ENCODE peak calls at places on chromosomes 7 and 10, in seven cellular contexts. One of them, this sample, is unnamed.

GRCh38 chr7:140674899-140675701 is 2.4 kb downstream of the ADCK2 start:
- DNase-seq in fibroblast of the aortic adventitia: peak
- DNase-seq in transverse colon: peak
- DNase-seq in A549: peak
- DNase-seq in AG09319: peak
- DNase-seq in vagina: no peak
- DNase-seq in AG04450: no peak
- DNase-seq in this sample: peak

GRCh38 chr7:78141533-78142281 is 343.1 kb downstream of the PHTF2 start:
- DNase-seq in fibroblast of the aortic adventitia: peak
- DNase-seq in AG04450: peak
- DNase-seq in transverse colon: no peak
- DNase-seq in AG09319: peak
- DNase-seq in A549: no peak
- DNase-seq in vagina: no peak
- DNase-seq in this sample: peak

GRCh38 chr7:91941450-91941849 is 788 bp downstream of the AKAP9 start:
- DNase-seq in vagina: no peak
- DNase-seq in fibroblast of the aortic adventitia: peak
- DNase-seq in A549: no peak
- DNase-seq in AG04450: no peak
- DNase-seq in AG09319: no peak
- DNase-seq in transverse colon: peak
- DNase-seq in this sample: peak

GRCh38 chr7:157433628-157434027 is 96.8 kb downstream of the DNAJB6 start:
- DNase-seq in vagina: no peak
- DNase-seq in AG09319: no peak
- DNase-seq in AG04450: no peak
- DNase-seq in fibroblast of the aortic adventitia: no peak
- DNase-seq in A549: no peak
- DNase-seq in transverse colon: no peak
- DNase-seq in this sample: peak

GRCh38 chr7:99105756-99106155 is 38.2 kb downstream of the SMURF1 start:
- DNase-seq in fibroblast of the aortic adventitia: peak
- DNase-seq in AG04450: no peak
- DNase-seq in transverse colon: no peak
- DNase-seq in A549: no peak
- DNase-seq in AG09319: no peak
- DNase-seq in vagina: no peak
- DNase-seq in this sample: no peak

GRCh38 chr7:122653685-122654084 is 45.2 kb downstream of the RNF133 start:
- DNase-seq in fibroblast of the aortic adventitia: no peak
- DNase-seq in AG04450: no peak
- DNase-seq in AG09319: no peak
- DNase-seq in A549: no peak
- DNase-seq in vagina: no peak
- DNase-seq in transverse colon: no peak
- DNase-seq in this sample: no peak

GRCh38 chr7:22157552-22157951 is 199.4 kb downstream of the RAPGEF5 start:
- DNase-seq in A549: no peak
- DNase-seq in fibroblast of the aortic adventitia: no peak
- DNase-seq in AG04450: no peak
- DNase-seq in transverse colon: no peak
- DNase-seq in AG09319: no peak
- DNase-seq in vagina: no peak
- DNase-seq in this sample: no peak

GRCh38 chr7:122262246-122262645 is 42.3 kb downstream of the FEZF1 start:
- DNase-seq in fibroblast of the aortic adventitia: no peak
- DNase-seq in AG04450: no peak
- DNase-seq in A549: no peak
- DNase-seq in vagina: no peak
- DNase-seq in AG09319: no peak
- DNase-seq in transverse colon: no peak
- DNase-seq in this sample: no peak

GRCh38 chr10:104090597-104090996 is 4.9 kb upstream of the COL17A1 start:
- DNase-seq in A549: no peak
- DNase-seq in transverse colon: no peak
- DNase-seq in AG04450: no peak
- DNase-seq in vagina: no peak
- DNase-seq in fibroblast of the aortic adventitia: peak
- DNase-seq in AG09319: no peak
- DNase-seq in this sample: no peak

GRCh38 chr10:127472976-127473375 is 76.1 kb upstream of the NPS start:
- DNase-seq in A549: no peak
- DNase-seq in transverse colon: no peak
- DNase-seq in fibroblast of the aortic adventitia: no peak
- DNase-seq in vagina: no peak
- DNase-seq in AG04450: no peak
- DNase-seq in AG09319: no peak
- DNase-seq in this sample: no peak

GRCh38 chr7:129452589-129453231 is 18.5 kb downstream of the STRIP2 start:
- DNase-seq in AG09319: no peak
- DNase-seq in vagina: no peak
- DNase-seq in A549: no peak
- DNase-seq in AG04450: no peak
- DNase-seq in transverse colon: no peak
- DNase-seq in fibroblast of the aortic adventitia: no peak
- DNase-seq in this sample: no peak

GRCh38 chr7:136293841-136294391 is 316.8 kb upstream of the MTPN start:
- DNase-seq in A549: no peak
- DNase-seq in fibroblast of the aortic adventitia: no peak
- DNase-seq in AG09319: no peak
- DNase-seq in AG04450: no peak
- DNase-seq in vagina: no peak
- DNase-seq in transverse colon: no peak
- DNase-seq in this sample: no peak

GRCh38 chr10:125868372-125868975 is 12.6 kb downstream of the DHX32 start:
- DNase-seq in fibroblast of the aortic adventitia: peak
- DNase-seq in AG04450: peak
- DNase-seq in A549: peak
- DNase-seq in vagina: no peak
- DNase-seq in transverse colon: peak
- DNase-seq in AG09319: no peak
- DNase-seq in this sample: peak

GRCh38 chr10:89837173-89838001 is 136.0 kb downstream of the KIF20B start:
- DNase-seq in transverse colon: peak
- DNase-seq in vagina: no peak
- DNase-seq in fibroblast of the aortic adventitia: peak
- DNase-seq in AG04450: no peak
- DNase-seq in AG09319: no peak
- DNase-seq in A549: no peak
- DNase-seq in this sample: no peak

GRCh38 chr7:156790264-156790663 is 102.7 kb downstream of the LMBR1 start:
- DNase-seq in vagina: no peak
- DNase-seq in AG09319: no peak
- DNase-seq in fibroblast of the aortic adventitia: no peak
- DNase-seq in transverse colon: no peak
- DNase-seq in AG04450: no peak
- DNase-seq in A549: no peak
- DNase-seq in this sample: no peak

GRCh38 chr10:28293238-28294168 is 9.4 kb downstream of the MPP7 start:
- DNase-seq in A549: no peak
- DNase-seq in fibroblast of the aortic adventitia: peak
- DNase-seq in AG04450: no peak
- DNase-seq in vagina: no peak
- DNase-seq in transverse colon: no peak
- DNase-seq in AG09319: no peak
- DNase-seq in this sample: no peak
- TF ChIP-seq CTCF in A549: no peak
- TF ChIP-seq CTCF in fibroblast of the aortic adventitia: no peak
- TF ChIP-seq CTCF in AG04450: no peak
- TF ChIP-seq CTCF in vagina: no peak
- TF ChIP-seq CTCF in transverse colon: no peak
- TF ChIP-seq CTCF in AG09319: no peak
- TF ChIP-seq CTCF in this sample: no peak

GRCh38 chr10:98713586-98713985 is 266.9 kb upstream of the HPS1 start:
- DNase-seq in AG09319: no peak
- DNase-seq in vagina: no peak
- DNase-seq in A549: no peak
- DNase-seq in transverse colon: no peak
- DNase-seq in fibroblast of the aortic adventitia: no peak
- DNase-seq in AG04450: no peak
- DNase-seq in this sample: no peak
- TF ChIP-seq CTCF in AG09319: no peak
- TF ChIP-seq CTCF in vagina: no peak
- TF ChIP-seq CTCF in A549: no peak
- TF ChIP-seq CTCF in transverse colon: no peak
- TF ChIP-seq CTCF in fibroblast of the aortic adventitia: no peak
- TF ChIP-seq CTCF in AG04450: no peak
- TF ChIP-seq CTCF in this sample: no peak

GRCh38 chr7:74709880-74710671 is 52.6 kb downstream of the GTF2I start:
- DNase-seq in fibroblast of the aortic adventitia: no peak
- DNase-seq in transverse colon: no peak
- DNase-seq in vagina: no peak
- DNase-seq in AG04450: no peak
- DNase-seq in AG09319: no peak
- DNase-seq in A549: no peak
- DNase-seq in this sample: peak
- TF ChIP-seq CTCF in fibroblast of the aortic adventitia: peak
- TF ChIP-seq CTCF in transverse colon: no peak
- TF ChIP-seq CTCF in vagina: no peak
- TF ChIP-seq CTCF in AG04450: peak
- TF ChIP-seq CTCF in AG09319: no peak
- TF ChIP-seq CTCF in A549: no peak
- TF ChIP-seq CTCF in this sample: peak

GRCh38 chr10:29113251-29113945 is 175.5 kb upstream of the LYZL1 start:
- DNase-seq in vagina: no peak
- DNase-seq in AG04450: no peak
- DNase-seq in transverse colon: no peak
- DNase-seq in A549: no peak
- DNase-seq in fibroblast of the aortic adventitia: peak
- DNase-seq in AG09319: no peak
- DNase-seq in this sample: no peak

GRCh38 chr10:29117781-29118180 is 171.1 kb upstream of the LYZL1 start:
- DNase-seq in fibroblast of the aortic adventitia: no peak
- DNase-seq in vagina: no peak
- DNase-seq in AG09319: no peak
- DNase-seq in AG04450: no peak
- DNase-seq in transverse colon: no peak
- DNase-seq in A549: no peak
- DNase-seq in this sample: no peak

GRCh38 chr10:29120216-29120615 is 168.7 kb upstream of the LYZL1 start:
- DNase-seq in AG09319: no peak
- DNase-seq in fibroblast of the aortic adventitia: peak
- DNase-seq in transverse colon: no peak
- DNase-seq in AG04450: peak
- DNase-seq in A549: peak
- DNase-seq in vagina: no peak
- DNase-seq in this sample: no peak

GRCh38 chr10:29124864-29125263 is 164.0 kb upstream of the LYZL1 start:
- DNase-seq in AG09319: no peak
- DNase-seq in fibroblast of the aortic adventitia: no peak
- DNase-seq in transverse colon: no peak
- DNase-seq in A549: no peak
- DNase-seq in AG04450: no peak
- DNase-seq in vagina: no peak
- DNase-seq in this sample: no peak

DNA sequence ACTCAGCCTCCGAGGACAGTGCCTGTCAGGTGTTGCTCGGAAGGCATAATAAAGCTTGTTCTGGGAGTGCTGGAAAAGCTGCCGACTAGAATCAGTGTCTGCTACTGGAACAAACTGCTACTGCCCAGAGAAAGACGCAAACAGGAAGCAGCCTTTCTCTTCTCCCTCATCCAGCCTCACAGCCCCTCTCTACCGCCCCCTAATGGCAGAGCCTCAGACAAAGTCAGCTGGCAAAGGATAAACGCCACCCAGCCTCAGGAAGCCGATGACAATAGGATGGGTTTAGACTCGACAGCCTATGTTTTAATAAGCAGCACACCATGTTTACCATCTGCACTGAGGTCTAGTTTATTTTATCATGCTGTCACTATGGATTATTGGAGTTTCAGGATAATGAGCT is 169.5 kb upstream of the LYZL1 start:
- DNase-seq in AG04450: no peak
- DNase-seq in AG09319: no peak
- DNase-seq in transverse colon: peak
- DNase-seq in fibroblast of the aortic adventitia: no peak
- DNase-seq in vagina: no peak
- DNase-seq in A549: no peak
- DNase-seq in this sample: peak
- TF ChIP-seq CTCF in AG04450: peak
- TF ChIP-seq CTCF in AG09319: peak
- TF ChIP-seq CTCF in transverse colon: peak
- TF ChIP-seq CTCF in fibroblast of the aortic adventitia: peak
- TF ChIP-seq CTCF in vagina: no peak
- TF ChIP-seq CTCF in A549: peak
- TF ChIP-seq CTCF in this sample: peak

GRCh38 chr10:15245530-15245929 is 77.0 kb upstream of the NMT2 start:
- DNase-seq in A549: no peak
- DNase-seq in AG04450: no peak
- DNase-seq in AG09319: no peak
- DNase-seq in fibroblast of the aortic adventitia: peak
- DNase-seq in transverse colon: no peak
- DNase-seq in vagina: no peak
- DNase-seq in this sample: peak
- TF ChIP-seq CTCF in A549: peak
- TF ChIP-seq CTCF in AG04450: peak
- TF ChIP-seq CTCF in AG09319: peak
- TF ChIP-seq CTCF in fibroblast of the aortic adventitia: peak
- TF ChIP-seq CTCF in transverse colon: no peak
- TF ChIP-seq CTCF in vagina: no peak
- TF ChIP-seq CTCF in this sample: peak

GRCh38 chr10:124134251-124134650 is 40.9 kb upstream of the CHST15 start:
- DNase-seq in A549: no peak
- DNase-seq in AG04450: no peak
- DNase-seq in fibroblast of the aortic adventitia: no peak
- DNase-seq in transverse colon: no peak
- DNase-seq in vagina: no peak
- DNase-seq in AG09319: no peak
- DNase-seq in this sample: no peak
- TF ChIP-seq CTCF in A549: no peak
- TF ChIP-seq CTCF in AG04450: no peak
- TF ChIP-seq CTCF in fibroblast of the aortic adventitia: no peak
- TF ChIP-seq CTCF in transverse colon: no peak
- TF ChIP-seq CTCF in vagina: no peak
- TF ChIP-seq CTCF in AG09319: no peak
- TF ChIP-seq CTCF in this sample: no peak